ENCODE peak calls at places on chromosomes 13 and 19, in five cellular contexts. B is tibial nerve, U is transverse colon, P is suprapubic skin, W is sigmoid colon. Z is an unnamed sample.

GRCh38 chr19:38055040-38055439 is 148.0 kb downstream of the SIPA1L3 start:
- DNase-seq in W (no peak), P (no peak), B (no peak), U (no peak), Z (no peak)

GRCh38 chr19:32735936-32736335 is 16.4 kb downstream of the TDRD12 start:
- DNase-seq in P (no peak), W (no peak), U (no peak), B (no peak), Z (no peak)

GRCh38 chr19:46232029-46232428 is 2.5 kb downstream of the IGFL1 start:
- DNase-seq in B (no peak), W (no peak), U (no peak), P (no peak), Z (no peak)

GRCh38 chr19:13150919-13151604 is 851 bp downstream of the IER2 start:
- DNase-seq in B (no peak), W (no peak), P (peak), U (no peak), Z (peak)

GRCh38 chr13:112446867-112447266 is 70.7 kb downstream of the SPACA7 start:
- DNase-seq in P (no peak), U (no peak), W (peak), B (no peak), Z (no peak)

GRCh38 chr13:20492641-20493040 is 33.0 kb downstream of the CRYL1 start:
- DNase-seq in U (peak), W (no peak), B (no peak), P (no peak), Z (no peak)

GRCh38 chr13:52892925-52893324 is 44.5 kb upstream of the PCDH8 start:
- DNase-seq in U (no peak), W (no peak), P (no peak), B (no peak), Z (no peak)

GRCh38 chr13:21637296-21637695 is 33.3 kb upstream of the MICU2 start:
- DNase-seq in P (no peak), B (no peak), U (peak), W (no peak), Z (peak)

GRCh38 chr13:33487575-33488243 is 202.2 kb upstream of the STARD13 start:
- DNase-seq in B (no peak), P (no peak), W (no peak), U (no peak), Z (no peak)

GRCh38 chr13:48636550-48636949 is 17.2 kb upstream of the CYSLTR2 start:
- DNase-seq in P (no peak), B (no peak), W (no peak), U (no peak), Z (no peak)

GRCh38 chr19:12955996-12956395 is 1.0 kb downstream of the GADD45GIP1 start:
- DNase-seq in B (no peak), P (no peak), U (no peak), W (no peak), Z (no peak)

GRCh38 chr19:49746206-49746958 is 16.7 kb downstream of the TSKS start:
- DNase-seq in P (peak), U (peak), W (peak), B (no peak), Z (peak)

DNA sequence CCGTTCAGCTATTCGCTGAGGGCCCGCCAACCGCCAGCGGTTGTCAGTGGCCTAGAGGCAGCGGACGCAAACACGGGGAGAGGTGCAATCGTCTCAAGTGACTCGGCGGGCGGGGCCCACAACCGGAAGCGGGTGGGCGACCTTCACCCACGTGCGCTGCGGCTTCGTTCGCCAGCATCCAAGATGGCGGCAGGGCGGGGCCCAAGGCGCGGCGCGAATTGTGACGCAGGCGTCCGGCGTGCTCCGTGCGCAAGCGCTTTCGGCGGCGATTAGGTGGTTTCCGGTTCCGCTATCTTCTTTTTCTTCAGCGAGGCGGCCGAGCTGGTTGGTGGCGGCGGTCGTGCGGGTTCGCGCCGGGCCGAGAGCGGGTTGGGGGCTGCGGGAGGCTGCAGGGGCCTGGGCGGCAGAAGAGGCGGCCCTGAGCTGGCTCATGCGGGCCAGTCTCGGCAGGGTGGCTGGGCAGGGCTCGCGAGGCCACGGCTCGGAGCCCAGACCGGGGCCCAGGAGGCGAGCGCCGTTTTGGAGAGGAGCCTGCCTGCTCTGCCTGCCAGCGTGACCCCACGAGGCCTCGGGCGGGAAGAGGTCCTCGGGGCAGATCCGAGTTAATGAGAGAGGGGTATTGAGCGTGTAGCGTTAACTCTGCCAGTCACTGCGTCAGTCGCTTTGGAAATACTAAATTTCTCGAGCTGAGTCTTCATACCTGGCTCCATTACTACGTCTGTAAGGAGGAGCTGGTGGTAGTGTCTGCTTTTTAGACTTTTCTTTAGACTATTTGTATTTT is at the start of gene UBA52:
- DNase-seq in P (peak), B (peak), W (peak), U (peak), Z (peak)
- TF ChIP-seq EP300 in P (no peak), B (peak), W (no peak), U (peak), Z (no peak)

DNA sequence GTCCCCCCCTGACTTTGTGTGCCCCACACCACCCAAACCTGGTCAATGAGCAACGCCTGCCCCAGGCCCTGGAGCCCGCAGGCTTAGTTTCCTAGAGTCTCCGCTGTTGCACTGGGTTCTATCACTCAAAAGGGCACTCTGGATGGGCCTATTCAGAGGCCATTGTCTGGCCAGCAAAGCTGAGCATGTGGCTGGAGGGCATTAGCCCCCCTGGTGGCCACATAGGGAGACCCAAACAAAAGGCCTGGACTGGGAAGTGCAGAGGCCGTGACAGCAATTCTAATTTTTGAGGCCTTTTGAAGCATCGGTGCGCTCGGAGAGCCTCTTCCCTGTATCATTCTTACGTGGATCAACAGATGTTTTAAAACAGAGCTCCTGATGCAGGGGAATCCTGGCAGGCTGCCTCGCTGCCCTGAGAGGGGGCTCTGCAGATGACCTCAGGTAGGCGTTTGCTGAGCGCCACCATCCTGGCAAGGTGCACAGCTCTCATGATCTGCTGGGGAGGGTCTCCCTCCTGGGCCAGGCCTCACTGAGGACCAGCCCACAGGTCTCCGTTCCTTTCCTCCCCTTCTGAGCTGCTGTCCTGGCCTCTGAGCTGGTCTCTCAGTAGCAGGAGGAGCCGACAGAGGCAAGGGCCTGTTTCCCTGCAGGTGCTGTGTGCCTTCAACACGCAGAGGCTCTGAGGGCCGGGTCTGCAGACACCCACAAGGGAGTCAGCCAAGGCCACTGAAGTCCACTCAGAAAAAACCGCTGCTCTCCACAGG is 190.5 kb downstream of the URI1 start:
- DNase-seq in W (no peak), B (no peak), P (no peak), U (no peak), Z (peak)
- H3K27ac ChIP-seq in W (no peak), B (no peak), P (no peak), U (no peak), Z (no peak)

GRCh38 chr13:79966039-79966438 is 374.9 kb downstream of the SPRY2 start:
- DNase-seq in U (no peak), W (no peak), B (no peak), P (no peak), Z (no peak)

GRCh38 chr13:79972066-79972569 is 368.8 kb downstream of the SPRY2 start:
- DNase-seq in P (no peak), W (no peak), U (no peak), B (no peak), Z (no peak)

DNA sequence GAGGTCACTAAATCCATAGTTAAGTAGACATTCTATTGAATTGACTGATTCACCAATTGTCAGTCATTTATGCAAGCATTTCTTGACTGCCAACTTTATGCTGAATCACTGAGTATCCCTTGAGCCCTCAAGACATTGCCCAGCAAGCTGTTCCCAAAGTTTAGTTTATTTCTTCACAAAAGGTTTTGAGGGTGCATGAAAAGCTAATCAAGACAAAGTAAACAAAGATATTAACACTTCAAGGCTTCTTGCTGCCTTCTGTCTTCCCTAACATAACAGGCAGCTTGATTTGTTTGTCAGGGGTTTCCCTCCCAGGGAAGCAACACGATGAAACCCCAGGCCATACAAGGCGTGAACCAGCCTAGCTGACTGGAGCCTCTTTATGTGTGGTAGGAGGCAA is 374.4 kb downstream of the SPRY2 start:
- DNase-seq in U (no peak), W (no peak), B (no peak), P (no peak), Z (no peak)
- TF ChIP-seq EP300 in U (no peak), W (no peak), B (no peak), P (no peak), Z (no peak)

GRCh38 chr13:24194447-24194846 is 33.9 kb downstream of the SPATA13 start:
- DNase-seq in U (no peak), W (no peak), B (no peak), P (no peak), Z (no peak)
- H3K27ac ChIP-seq in U (no peak), W (no peak), B (no peak), P (no peak), Z (no peak)

DNA sequence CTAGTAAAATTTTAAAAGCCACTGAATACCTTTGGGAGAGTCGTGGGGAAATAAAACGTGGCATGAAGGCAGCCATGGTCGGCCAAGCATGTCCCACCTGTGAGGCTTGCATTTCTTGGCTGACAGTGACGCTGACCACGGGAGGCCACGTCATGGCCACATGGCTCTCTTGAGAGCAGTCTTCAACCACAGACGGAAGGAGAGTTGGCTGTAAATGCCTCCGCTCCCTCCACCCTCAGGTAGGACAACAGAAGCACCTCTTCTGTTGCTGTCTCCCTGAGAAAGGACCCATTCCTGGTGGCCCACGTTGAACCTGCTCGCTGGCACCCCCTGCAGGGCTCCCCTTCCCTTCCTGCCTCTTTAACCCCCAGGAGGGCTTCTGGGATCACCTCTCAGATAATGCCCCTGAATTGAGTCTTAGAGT is 10.6 kb upstream of the LRRC25 start:
- DNase-seq in U (peak), P (no peak), B (no peak), W (no peak), Z (no peak)
- TF ChIP-seq EP300 in U (no peak), P (no peak), B (no peak), W (no peak), Z (no peak)

DNA sequence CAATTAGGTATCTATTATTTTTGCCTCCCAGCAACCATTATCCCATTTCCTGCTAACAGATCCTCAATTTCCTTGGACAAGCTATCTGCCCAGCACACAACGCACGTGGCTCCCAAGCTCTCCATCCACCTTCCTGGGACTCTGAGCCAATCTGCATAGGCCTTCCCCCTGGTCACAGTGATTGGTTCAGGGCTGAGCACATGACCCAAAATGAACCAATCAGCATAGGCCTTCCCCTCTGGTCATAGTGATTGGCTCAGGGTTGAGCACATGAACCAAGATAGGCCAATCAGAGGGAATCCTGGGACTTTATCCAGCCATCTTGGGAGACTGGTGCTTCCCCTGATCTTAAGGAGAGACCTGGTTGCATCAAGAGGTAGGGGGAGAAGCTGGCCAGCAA is 5.8 kb downstream of the CPAMD8 start:
- DNase-seq in U (no peak), W (no peak), B (no peak), P (no peak), Z (no peak)
- H3K27ac ChIP-seq in U (no peak), W (no peak), B (no peak), P (no peak), Z (no peak)

GRCh38 chr19:9586764-9587163 is 2.5 kb upstream of the ZNF121 start:
- DNase-seq in U (peak), P (peak), B (no peak), W (peak), Z (peak)

GRCh38 chr19:9580728-9581127 is 3.6 kb downstream of the ZNF121 start:
- DNase-seq in U (no peak), B (no peak), P (no peak), W (no peak), Z (no peak)

DNA sequence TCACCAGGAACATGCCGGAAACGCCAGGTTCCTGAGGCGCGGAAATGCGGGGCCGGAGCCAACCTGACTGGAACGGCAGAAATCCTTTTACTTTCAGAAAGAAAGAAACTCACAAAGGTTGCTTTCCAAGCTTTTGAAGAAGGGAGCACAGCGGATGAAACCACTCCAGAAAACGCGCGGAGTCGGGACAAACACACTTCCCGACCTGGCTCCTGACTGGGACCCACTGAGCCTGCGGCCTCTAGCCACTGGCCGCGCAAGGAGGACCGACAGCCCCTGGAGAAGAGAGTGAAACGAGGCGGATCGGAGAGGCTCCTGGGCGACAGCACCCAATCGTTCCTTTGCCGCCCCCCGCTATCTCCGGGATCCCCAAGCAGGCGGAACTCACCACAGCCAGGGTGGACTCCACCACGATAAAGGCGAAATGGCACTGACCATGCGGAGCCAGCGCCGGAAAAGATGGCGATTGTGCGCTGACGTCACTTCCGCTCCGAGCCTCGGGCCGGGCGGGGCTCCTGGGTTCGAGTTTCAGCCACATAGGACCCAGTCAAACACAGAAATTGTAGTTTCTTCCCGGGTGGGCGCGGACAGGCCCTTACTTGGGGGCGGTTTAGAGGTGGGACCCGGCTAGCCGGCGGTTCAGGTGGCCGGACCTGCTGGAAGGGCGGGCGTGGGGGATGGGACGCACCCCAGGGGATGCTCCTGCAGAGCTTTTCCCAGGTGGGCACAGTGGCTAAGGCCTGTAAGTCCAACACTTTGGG is at the start of gene ZNF121:
- DNase-seq in W (peak), P (peak), B (peak), U (peak), Z (peak)
- TF ChIP-seq EP300 in W (no peak), P (no peak), B (peak), U (no peak), Z (no peak)

DNA sequence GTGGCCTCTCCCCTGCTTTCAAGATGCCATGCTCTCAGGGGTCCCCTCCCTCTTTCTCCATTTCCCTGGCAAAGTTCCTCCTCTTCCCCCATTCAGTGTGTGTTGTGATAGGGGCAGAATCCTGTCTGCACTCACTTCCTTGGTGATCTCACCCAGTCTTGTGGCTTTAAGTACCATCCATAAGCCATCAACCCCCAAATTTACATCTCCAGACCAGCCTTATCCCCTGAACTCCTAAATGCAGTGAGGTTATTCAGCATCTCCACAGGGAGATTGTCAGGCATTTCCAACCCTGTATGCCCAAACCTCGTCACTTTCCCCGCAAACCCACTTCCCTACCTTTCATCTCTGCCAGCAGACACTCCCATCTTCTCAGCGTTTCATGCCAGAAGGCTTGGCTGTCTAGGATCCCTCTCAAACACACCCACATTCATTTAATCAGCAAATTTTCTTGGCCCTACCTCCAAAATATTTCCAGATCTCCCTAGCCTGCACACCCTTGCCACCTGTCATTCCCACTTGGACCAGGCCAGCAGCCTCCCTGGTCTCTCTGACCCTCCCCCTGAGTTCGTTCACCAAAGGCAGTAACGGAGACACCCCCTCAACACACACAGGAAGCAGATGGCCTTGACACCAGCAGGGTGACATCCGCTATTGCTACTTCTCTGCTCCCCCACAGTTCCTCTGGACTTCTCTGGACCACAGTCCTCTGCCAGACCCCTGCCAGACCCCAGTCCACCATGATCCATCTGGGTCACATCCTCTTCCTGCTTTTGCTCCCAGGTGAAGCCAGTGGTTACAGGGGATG is at the start of gene HCST:
- DNase-seq in B (no peak), P (no peak), U (peak), W (no peak), Z (no peak)
- H3K27ac ChIP-seq in B (peak), P (peak), U (peak), W (peak), Z (no peak)

Z was measured in ovary.